ENCODE peak calls at places on chromosomes 3 and 15, in five cellular contexts. One of them, this sample, is unnamed.

GRCh38 chr3:51961607-51962569 is 5.4 kb downstream of the PCBP4 start:
- DNase-seq in kidney: no peak
- DNase-seq in dorsolateral prefrontal cortex: no peak
- DNase-seq in astrocyte: no peak
- DNase-seq in mammary epithelial cell: no peak
- DNase-seq in this sample: no peak

GRCh38 chr3:10732292-10732691 is 83.7 kb upstream of the SLC6A11 start:
- DNase-seq in astrocyte: no peak
- DNase-seq in dorsolateral prefrontal cortex: no peak
- DNase-seq in mammary epithelial cell: no peak
- DNase-seq in kidney: no peak
- DNase-seq in this sample: no peak

GRCh38 chr3:57079221-57079831 is 18.9 kb downstream of the SPATA12 start:
- DNase-seq in kidney: peak
- DNase-seq in dorsolateral prefrontal cortex: no peak
- DNase-seq in mammary epithelial cell: peak
- DNase-seq in astrocyte: no peak
- DNase-seq in this sample: no peak

GRCh38 chr15:100788080-100788730 is 91.4 kb upstream of the ALDH1A3 start:
- DNase-seq in mammary epithelial cell: no peak
- DNase-seq in astrocyte: no peak
- DNase-seq in dorsolateral prefrontal cortex: no peak
- DNase-seq in kidney: no peak
- DNase-seq in this sample: no peak

GRCh38 chr3:122169911-122170310 is 13.6 kb upstream of the CASR start:
- DNase-seq in mammary epithelial cell: peak
- DNase-seq in astrocyte: no peak
- DNase-seq in kidney: no peak
- DNase-seq in dorsolateral prefrontal cortex: no peak
- DNase-seq in this sample: no peak

GRCh38 chr3:37287776-37288175 is 113.4 kb upstream of the LRRFIP2 start:
- DNase-seq in astrocyte: peak
- DNase-seq in dorsolateral prefrontal cortex: no peak
- DNase-seq in mammary epithelial cell: peak
- DNase-seq in kidney: no peak
- DNase-seq in this sample: no peak

GRCh38 chr3:13325892-13326443 is 94.2 kb downstream of the NUP210 start:
- DNase-seq in astrocyte: no peak
- DNase-seq in mammary epithelial cell: no peak
- DNase-seq in kidney: no peak
- DNase-seq in dorsolateral prefrontal cortex: no peak
- DNase-seq in this sample: no peak

GRCh38 chr3:8749316-8749715 is 15.7 kb downstream of the CAV3 start:
- DNase-seq in astrocyte: no peak
- DNase-seq in dorsolateral prefrontal cortex: no peak
- DNase-seq in kidney: no peak
- DNase-seq in mammary epithelial cell: no peak
- DNase-seq in this sample: no peak

GRCh38 chr15:64019764-64020163 is 26.5 kb downstream of the DAPK2 start:
- DNase-seq in astrocyte: no peak
- DNase-seq in kidney: no peak
- DNase-seq in mammary epithelial cell: no peak
- DNase-seq in dorsolateral prefrontal cortex: no peak
- DNase-seq in this sample: no peak

GRCh38 chr3:13057641-13058040 is 15.6 kb downstream of the IQSEC1 start:
- DNase-seq in dorsolateral prefrontal cortex: no peak
- DNase-seq in mammary epithelial cell: no peak
- DNase-seq in astrocyte: no peak
- DNase-seq in kidney: no peak
- DNase-seq in this sample: no peak

GRCh38 chr3:196193037-196193737 is 18.0 kb downstream of the ZDHHC19 start:
- DNase-seq in mammary epithelial cell: no peak
- DNase-seq in kidney: peak
- DNase-seq in dorsolateral prefrontal cortex: no peak
- DNase-seq in astrocyte: no peak
- DNase-seq in this sample: no peak

GRCh38 chr3:120144267-120144666 is 50.0 kb upstream of the GSK3B start:
- DNase-seq in kidney: no peak
- DNase-seq in dorsolateral prefrontal cortex: no peak
- DNase-seq in mammary epithelial cell: peak
- DNase-seq in astrocyte: peak
- DNase-seq in this sample: no peak

GRCh38 chr3:64740232-64740631 is 52.4 kb upstream of the ADAMTS9 start:
- DNase-seq in dorsolateral prefrontal cortex: no peak
- DNase-seq in kidney: no peak
- DNase-seq in astrocyte: peak
- DNase-seq in mammary epithelial cell: no peak
- DNase-seq in this sample: no peak

GRCh38 chr3:195727596-195728195 is 6.9 kb downstream of the MUC20 start:
- DNase-seq in dorsolateral prefrontal cortex: no peak
- DNase-seq in kidney: peak
- DNase-seq in astrocyte: no peak
- DNase-seq in mammary epithelial cell: no peak
- DNase-seq in this sample: no peak

GRCh38 chr3:66390013-66390412 is 110.8 kb downstream of the LRIG1 start:
- DNase-seq in dorsolateral prefrontal cortex: no peak
- DNase-seq in mammary epithelial cell: no peak
- DNase-seq in astrocyte: no peak
- DNase-seq in kidney: no peak
- DNase-seq in this sample: no peak

GRCh38 chr3:114942773-114943172 is 204.3 kb downstream of the ZBTB20 start:
- DNase-seq in dorsolateral prefrontal cortex: no peak
- DNase-seq in mammary epithelial cell: no peak
- DNase-seq in kidney: no peak
- DNase-seq in astrocyte: no peak
- DNase-seq in this sample: no peak

GRCh38 chr3:33579181-33579510 is 138.9 kb downstream of the CLASP2 start:
- DNase-seq in kidney: no peak
- DNase-seq in mammary epithelial cell: no peak
- DNase-seq in dorsolateral prefrontal cortex: no peak
- DNase-seq in astrocyte: no peak
- DNase-seq in this sample: no peak

GRCh38 chr3:58973796-58974195 is 76.0 kb downstream of the CFAP20DC start:
- DNase-seq in mammary epithelial cell: no peak
- DNase-seq in astrocyte: peak
- DNase-seq in kidney: no peak
- DNase-seq in dorsolateral prefrontal cortex: no peak
- DNase-seq in this sample: no peak

GRCh38 chr3:124653788-124654469 is 76.3 kb upstream of the UMPS start:
- DNase-seq in kidney: no peak
- DNase-seq in astrocyte: no peak
- DNase-seq in mammary epithelial cell: no peak
- DNase-seq in dorsolateral prefrontal cortex: no peak
- DNase-seq in this sample: no peak

GRCh38 chr15:47565986-47566385 is 151.3 kb upstream of the SEMA6D start:
- DNase-seq in astrocyte: no peak
- DNase-seq in dorsolateral prefrontal cortex: no peak
- DNase-seq in mammary epithelial cell: no peak
- DNase-seq in kidney: no peak
- DNase-seq in this sample: no peak

GRCh38 chr3:176167272-176167671 is 1030.0 kb downstream of the TBL1XR1 start:
- DNase-seq in dorsolateral prefrontal cortex: no peak
- DNase-seq in astrocyte: no peak
- DNase-seq in kidney: no peak
- DNase-seq in mammary epithelial cell: peak
- DNase-seq in this sample: no peak

GRCh38 chr3:44762170-44762677 is 630 bp downstream of the KIF15 start:
- DNase-seq in kidney: no peak
- DNase-seq in astrocyte: peak
- DNase-seq in mammary epithelial cell: peak
- DNase-seq in dorsolateral prefrontal cortex: no peak
- DNase-seq in this sample: no peak

GRCh38 chr3:155972885-155973584 is 102.6 kb downstream of the GMPS start:
- DNase-seq in mammary epithelial cell: no peak
- DNase-seq in kidney: no peak
- DNase-seq in dorsolateral prefrontal cortex: no peak
- DNase-seq in astrocyte: no peak
- DNase-seq in this sample: no peak

GRCh38 chr15:41827290-41827879 is 507 bp upstream of the JMJD7 start:
- DNase-seq in mammary epithelial cell: no peak
- DNase-seq in dorsolateral prefrontal cortex: no peak
- DNase-seq in astrocyte: no peak
- DNase-seq in kidney: no peak
- DNase-seq in this sample: no peak

GRCh38 chr15:45183001-45183400 is 4.8 kb downstream of the SHF start:
- DNase-seq in kidney: no peak
- DNase-seq in astrocyte: no peak
- DNase-seq in dorsolateral prefrontal cortex: no peak
- DNase-seq in mammary epithelial cell: no peak
- DNase-seq in this sample: no peak

GRCh38 chr3:9810357-9810726 is 280 bp downstream of the TTLL3 start:
- DNase-seq in astrocyte: no peak
- DNase-seq in mammary epithelial cell: no peak
- DNase-seq in kidney: peak
- DNase-seq in dorsolateral prefrontal cortex: no peak
- DNase-seq in this sample: no peak

GRCh38 chr15:50181983-50182232 is at the start of gene SLC27A2:
- DNase-seq in kidney: no peak
- DNase-seq in dorsolateral prefrontal cortex: no peak
- DNase-seq in astrocyte: no peak
- DNase-seq in mammary epithelial cell: no peak
- DNase-seq in this sample: no peak

GRCh38 chr15:100559330-100559729 is 30.6 kb upstream of the CERS3 start:
- DNase-seq in mammary epithelial cell: peak
- DNase-seq in dorsolateral prefrontal cortex: no peak
- DNase-seq in kidney: no peak
- DNase-seq in astrocyte: peak
- DNase-seq in this sample: no peak

GRCh38 chr3:78858910-78859309 is 908.9 kb downstream of the ROBO1 start:
- DNase-seq in kidney: no peak
- DNase-seq in mammary epithelial cell: no peak
- DNase-seq in astrocyte: peak
- DNase-seq in dorsolateral prefrontal cortex: no peak
- DNase-seq in this sample: no peak

GRCh38 chr3:156388469-156389150 is 166.3 kb downstream of the SSR3 start:
- DNase-seq in mammary epithelial cell: no peak
- DNase-seq in astrocyte: peak
- DNase-seq in kidney: no peak
- DNase-seq in dorsolateral prefrontal cortex: no peak
- DNase-seq in this sample: peak

GRCh38 chr3:94413721-94414106 is 350.9 kb downstream of the NSUN3 start:
- DNase-seq in astrocyte: peak
- DNase-seq in dorsolateral prefrontal cortex: no peak
- DNase-seq in mammary epithelial cell: peak
- DNase-seq in kidney: no peak
- DNase-seq in this sample: no peak

GRCh38 chr15:31400222-31400927 is 73.7 kb downstream of the KLF13 start:
- DNase-seq in kidney: no peak
- DNase-seq in astrocyte: no peak
- DNase-seq in mammary epithelial cell: no peak
- DNase-seq in dorsolateral prefrontal cortex: no peak
- DNase-seq in this sample: no peak

GRCh38 chr3:141632779-141633374 is 105.2 kb upstream of the RNF7 start:
- DNase-seq in mammary epithelial cell: no peak
- DNase-seq in dorsolateral prefrontal cortex: no peak
- DNase-seq in astrocyte: no peak
- DNase-seq in kidney: no peak
- DNase-seq in this sample: no peak
- TF ChIP-seq CTCF in mammary epithelial cell: no peak
- TF ChIP-seq CTCF in dorsolateral prefrontal cortex: no peak
- TF ChIP-seq CTCF in astrocyte: no peak
- TF ChIP-seq CTCF in kidney: no peak
- TF ChIP-seq CTCF in this sample: no peak

GRCh38 chr3:151614-152189 is 44.9 kb upstream of the CHL1 start:
- DNase-seq in kidney: no peak
- DNase-seq in dorsolateral prefrontal cortex: no peak
- DNase-seq in mammary epithelial cell: no peak
- DNase-seq in astrocyte: no peak
- DNase-seq in this sample: no peak
- H3K4me3 ChIP-seq in kidney: no peak
- H3K4me3 ChIP-seq in dorsolateral prefrontal cortex: no peak
- H3K4me3 ChIP-seq in mammary epithelial cell: no peak
- H3K4me3 ChIP-seq in astrocyte: no peak
- H3K4me3 ChIP-seq in this sample: no peak

GRCh38 chr15:99010743-99011142 is 3.2 kb upstream of the PGPEP1L start:
- DNase-seq in astrocyte: peak
- DNase-seq in kidney: no peak
- DNase-seq in dorsolateral prefrontal cortex: no peak
- DNase-seq in mammary epithelial cell: no peak
- DNase-seq in this sample: no peak

GRCh38 chr15:99017322-99017701 is 9.7 kb upstream of the PGPEP1L start:
- DNase-seq in kidney: no peak
- DNase-seq in mammary epithelial cell: no peak
- DNase-seq in dorsolateral prefrontal cortex: no peak
- DNase-seq in astrocyte: no peak
- DNase-seq in this sample: no peak

GRCh38 chr15:99016680-99017321 is 9.2 kb upstream of the PGPEP1L start:
- DNase-seq in mammary epithelial cell: peak
- DNase-seq in astrocyte: peak
- DNase-seq in dorsolateral prefrontal cortex: no peak
- DNase-seq in kidney: no peak
- DNase-seq in this sample: peak

GRCh38 chr15:99015677-99016568 is 8.3 kb upstream of the PGPEP1L start:
- DNase-seq in kidney: peak
- DNase-seq in mammary epithelial cell: no peak
- DNase-seq in dorsolateral prefrontal cortex: no peak
- DNase-seq in astrocyte: no peak
- DNase-seq in this sample: no peak

GRCh38 chr15:99014803-99015676 is 7.4 kb upstream of the PGPEP1L start:
- DNase-seq in dorsolateral prefrontal cortex: no peak
- DNase-seq in mammary epithelial cell: peak
- DNase-seq in astrocyte: peak
- DNase-seq in kidney: peak
- DNase-seq in this sample: no peak
- TF ChIP-seq CTCF in dorsolateral prefrontal cortex: no peak
- TF ChIP-seq CTCF in mammary epithelial cell: no peak
- TF ChIP-seq CTCF in astrocyte: no peak
- TF ChIP-seq CTCF in kidney: no peak
- TF ChIP-seq CTCF in this sample: no peak

GRCh38 chr3:29410660-29411405 is 130.0 kb downstream of the RBMS3 start:
- DNase-seq in mammary epithelial cell: no peak
- DNase-seq in astrocyte: no peak
- DNase-seq in dorsolateral prefrontal cortex: no peak
- DNase-seq in kidney: no peak
- DNase-seq in this sample: no peak
- H3K4me3 ChIP-seq in mammary epithelial cell: no peak
- H3K4me3 ChIP-seq in astrocyte: no peak
- H3K4me3 ChIP-seq in dorsolateral prefrontal cortex: no peak
- H3K4me3 ChIP-seq in kidney: no peak
- H3K4me3 ChIP-seq in this sample: no peak

DNA sequence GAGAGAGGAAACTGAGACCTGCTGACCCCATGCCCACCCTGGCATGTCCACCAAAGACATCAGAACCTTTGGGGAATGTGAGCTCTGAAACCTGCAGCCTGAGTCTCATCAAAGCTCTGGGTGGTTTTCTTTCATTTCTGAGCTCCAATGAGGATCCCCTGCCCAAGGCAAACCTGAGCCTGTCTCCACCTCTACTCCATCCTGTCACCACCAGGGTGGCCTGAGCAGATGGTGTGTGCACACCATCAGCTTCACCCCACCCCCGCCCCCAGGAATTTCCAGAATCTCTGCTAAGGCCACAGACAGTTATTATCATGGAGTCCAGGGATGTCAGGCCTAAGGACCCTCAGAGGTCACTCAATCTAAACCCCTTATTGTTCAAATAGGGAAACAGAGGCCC is 1.3 kb downstream of the XIRP1 start:
- DNase-seq in dorsolateral prefrontal cortex: no peak
- DNase-seq in kidney: no peak
- DNase-seq in astrocyte: no peak
- DNase-seq in mammary epithelial cell: no peak
- DNase-seq in this sample: no peak
- TF ChIP-seq CTCF in dorsolateral prefrontal cortex: no peak
- TF ChIP-seq CTCF in kidney: no peak
- TF ChIP-seq CTCF in astrocyte: no peak
- TF ChIP-seq CTCF in mammary epithelial cell: no peak
- TF ChIP-seq CTCF in this sample: no peak

This sample was measured in HFF-Myc.